ENCODE peak calls at places on chromosomes 1 and 21, in five cellular contexts. P is HCT116, I is PC-3, B is GM23338, L is neural progenitor cell. J is an unnamed sample.

GRCh38 chr1:100539836-100540536 is 2.0 kb downstream of the GPR88 start:
- DNase-seq in P (no peak), I (no peak), B (peak; percentile 66), L (peak; percentile 67), J (peak; percentile 55)

GRCh38 chr1:244406337-244406736 is 45.4 kb downstream of the ADSS2 start:
- DNase-seq in P (no peak), I (no peak), B (no peak), L (no peak), J (no peak)

GRCh38 chr1:173997796-173998195 is 24.4 kb downstream of the RC3H1 start:
- DNase-seq in P (no peak), I (no peak), B (no peak), L (no peak), J (peak; percentile 37)

GRCh38 chr1:53860967-53861411 is 22.9 kb upstream of the NDC1 start:
- DNase-seq in P (peak; percentile 32), I (peak; percentile 78), B (peak; percentile 88), L (peak; percentile 82), J (peak; percentile 79)

GRCh38 chr1:186511761-186512637 is 51.1 kb upstream of the PDC start:
- DNase-seq in P (no peak), I (peak; percentile 46), B (peak; percentile 12), L (no peak), J (no peak)

GRCh38 chr21:27339902-27340301 is 373.0 kb upstream of the ADAMTS5 start:
- DNase-seq in P (no peak), I (no peak), B (no peak), L (no peak), J (no peak)

GRCh38 chr1:21568809-21569385 is 59.7 kb downstream of the ALPL start:
- DNase-seq in P (no peak), I (no peak), B (no peak), L (no peak), J (no peak)

GRCh38 chr21:38993561-38993960 is 187.8 kb downstream of the ETS2 start:
- DNase-seq in P (peak; percentile 4), I (peak; percentile 94), B (no peak), L (no peak), J (peak; percentile 92)

GRCh38 chr1:23198373-23198772 is 18.9 kb downstream of the HTR1D start:
- DNase-seq in P (peak; percentile 61), I (peak; percentile 95), B (no peak), L (no peak), J (peak; percentile 90)

GRCh38 chr1:185474440-185475149 is 157.6 kb upstream of the IVNS1ABP start:
- DNase-seq in P (no peak), I (no peak), B (no peak), L (no peak), J (peak; percentile 30)

GRCh38 chr1:182054698-182055326 is 6.7 kb downstream of the ZNF648 start:
- DNase-seq in P (peak; percentile 26), I (peak; percentile 59), B (peak; percentile 93), L (peak; percentile 87), J (peak; percentile 46)

GRCh38 chr1:90781429-90782020 is 64.4 kb upstream of the BARHL2 start:
- DNase-seq in P (no peak), I (no peak), B (no peak), L (no peak), J (no peak)

GRCh38 chr1:193662030-193662429 is 475.6 kb upstream of the B3GALT2 start:
- DNase-seq in P (no peak), I (no peak), B (no peak), L (no peak), J (no peak)

GRCh38 chr1:3000671-3001470 is 20.4 kb upstream of the ACTRT2 start:
- DNase-seq in P (no peak), I (no peak), B (no peak), L (no peak), J (no peak)

GRCh38 chr1:230823421-230823820 is 44.9 kb downstream of the C1orf198 start:
- DNase-seq in P (no peak), I (no peak), B (no peak), L (no peak), J (peak; percentile 69)

GRCh38 chr1:45687014-45687752 is 798 bp upstream of the TMEM69 start:
- DNase-seq in P (peak; percentile 98), I (peak; percentile 99), B (peak; percentile 99), L (peak; percentile 98), J (peak; percentile 99)

GRCh38 chr1:97337250-97338030 is 583.4 kb downstream of the DPYD start:
- DNase-seq in P (no peak), I (peak; percentile 49), B (no peak), L (no peak), J (no peak)

GRCh38 chr1:234726359-234726836 is 116.4 kb upstream of the IRF2BP2 start:
- DNase-seq in P (no peak), I (no peak), B (peak; percentile 36), L (peak; percentile 42), J (no peak)

GRCh38 chr1:234724517-234725176 is 114.7 kb upstream of the IRF2BP2 start:
- DNase-seq in P (peak; percentile 12), I (no peak), B (no peak), L (peak; percentile 32), J (no peak)

GRCh38 chr1:234722904-234723588 is 113.1 kb upstream of the IRF2BP2 start:
- DNase-seq in P (peak; percentile 79), I (peak; percentile 73), B (no peak), L (no peak), J (peak; percentile 97)

GRCh38 chr1:234727018-234727757 is 117.2 kb upstream of the IRF2BP2 start:
- DNase-seq in P (no peak), I (peak; percentile 33), B (peak; percentile 26), L (peak; percentile 37), J (no peak)

DNA sequence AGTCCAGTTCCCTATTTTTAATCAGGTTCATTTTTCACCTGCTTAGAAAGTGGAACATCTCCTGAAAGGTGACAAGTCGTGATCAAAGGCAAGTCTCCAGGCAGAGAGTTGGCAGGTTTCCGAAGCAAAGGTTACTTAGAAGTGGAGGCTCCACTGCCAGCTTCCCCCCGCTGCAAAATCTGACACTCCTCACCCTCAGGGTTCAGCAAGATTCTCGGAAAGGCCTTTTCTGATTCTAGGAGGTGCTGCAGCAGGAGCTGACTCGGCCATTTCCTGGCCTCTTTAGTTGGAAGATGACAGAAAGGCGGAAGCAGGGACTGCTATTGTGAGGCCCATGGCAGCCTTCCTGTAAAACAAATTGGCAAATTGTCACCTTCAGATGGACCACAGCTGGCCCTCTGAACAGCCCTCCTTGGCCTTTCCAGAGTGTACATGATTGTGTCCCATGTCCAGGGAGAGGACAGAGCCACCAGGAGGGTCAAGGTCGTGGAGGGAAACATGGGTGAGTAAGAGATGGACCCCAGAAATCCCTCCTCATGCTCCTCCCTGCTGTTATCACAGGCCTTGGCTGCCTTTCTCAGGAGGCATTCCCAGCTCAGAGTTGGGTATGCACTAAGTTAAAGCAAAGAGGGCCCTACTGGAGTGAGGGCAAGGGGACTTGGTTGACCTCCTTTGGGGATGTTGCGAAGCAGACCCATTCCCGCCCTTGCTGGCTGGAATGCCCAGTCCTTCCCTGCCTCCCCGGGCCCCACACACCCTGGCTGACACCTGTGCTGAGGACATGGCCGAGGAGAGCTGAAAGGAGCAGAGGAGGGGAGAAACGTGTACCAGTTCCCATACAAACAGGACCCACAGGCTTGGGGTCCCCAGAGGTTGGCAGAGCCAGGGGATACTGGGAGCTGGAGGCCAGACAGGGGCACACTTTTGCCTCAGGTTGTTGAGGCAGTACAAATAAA is 115.5 kb upstream of the IRF2BP2 start:
- DNase-seq in P (no peak), I (peak; percentile 24), B (no peak), L (no peak), J (peak; percentile 18)
- H3K4me2 ChIP-seq in P (peak overlapping the region; percentile 85), I (peak overlapping the region; percentile 70), B (peak overlapping the region; percentile 26), L (peak overlapping the region; percentile 19), J (peak overlapping the region; percentile 86)

GRCh38 chr1:180101411-180101810 is 53.3 kb upstream of the QSOX1 start:
- DNase-seq in P (no peak), I (no peak), B (no peak), L (no peak), J (no peak)

GRCh38 chr1:180097319-180097605 is 57.4 kb upstream of the QSOX1 start:
- DNase-seq in P (no peak), I (no peak), B (no peak), L (no peak), J (no peak)

GRCh38 chr1:180094705-180095280 is 59.9 kb upstream of the QSOX1 start:
- DNase-seq in P (no peak), I (no peak), B (no peak), L (no peak), J (no peak)

GRCh38 chr1:180096584-180097318 is 57.9 kb upstream of the QSOX1 start:
- DNase-seq in P (no peak), I (no peak), B (no peak), L (no peak), J (no peak)

DNA sequence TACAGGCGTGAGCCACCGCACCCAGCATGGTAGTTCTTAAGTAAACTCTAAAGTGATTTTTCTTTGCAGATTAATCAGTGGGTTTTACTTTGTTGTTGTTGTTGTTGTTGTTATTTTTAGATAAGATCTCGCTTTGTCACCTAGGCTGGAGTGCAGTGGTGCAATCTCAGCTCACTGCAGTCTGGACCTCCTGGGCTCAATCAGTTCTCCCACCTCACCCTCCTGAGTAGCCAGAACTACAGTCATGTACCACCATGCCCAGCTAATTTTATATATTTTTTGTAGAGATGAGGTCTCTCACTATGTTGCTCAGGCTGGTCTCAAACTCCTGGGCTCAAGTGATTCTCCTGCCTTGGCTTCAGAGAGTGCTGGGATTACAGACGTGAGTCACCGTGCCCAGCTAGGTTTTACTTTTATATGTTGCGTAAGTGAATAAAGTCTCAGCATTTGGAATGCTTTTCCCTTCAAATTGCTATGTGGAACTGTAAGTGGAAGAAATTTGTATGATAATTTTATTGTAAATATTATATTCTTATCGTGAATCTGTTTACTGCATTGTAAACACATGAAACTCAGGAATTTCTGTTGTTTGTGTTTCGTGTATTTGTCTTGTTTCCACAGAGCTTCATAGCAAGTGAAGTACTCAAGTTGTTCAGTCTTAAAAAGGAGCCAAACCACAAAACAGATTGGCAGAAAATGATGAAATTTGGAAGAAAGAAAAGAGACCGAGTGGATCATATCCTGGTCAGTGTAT is 56.2 kb upstream of the QSOX1 start:
- DNase-seq in P (no peak), I (peak; percentile 65), B (no peak), L (no peak), J (peak; percentile 91)
- H3K27ac ChIP-seq in P (no peak overlapping the region), I (peak overlapping the region; percentile 62), B (no peak overlapping the region), L (no peak overlapping the region), J (peak overlapping the region; percentile 95)

GRCh38 chr1:226984521-226985238 is 44.6 kb downstream of the COQ8A start:
- DNase-seq in P (no peak), I (no peak), B (no peak), L (no peak), J (no peak)

GRCh38 chr1:226983247-226983997 is 43.3 kb downstream of the COQ8A start:
- DNase-seq in P (no peak), I (no peak), B (no peak), L (no peak), J (no peak)

GRCh38 chr1:226982451-226983177 is 42.5 kb downstream of the COQ8A start:
- DNase-seq in P (no peak), I (no peak), B (no peak), L (no peak), J (no peak)

GRCh38 chr1:226985239-226985838 is 45.2 kb downstream of the COQ8A start:
- DNase-seq in P (no peak), I (no peak), B (no peak), L (no peak), J (no peak)

DNA sequence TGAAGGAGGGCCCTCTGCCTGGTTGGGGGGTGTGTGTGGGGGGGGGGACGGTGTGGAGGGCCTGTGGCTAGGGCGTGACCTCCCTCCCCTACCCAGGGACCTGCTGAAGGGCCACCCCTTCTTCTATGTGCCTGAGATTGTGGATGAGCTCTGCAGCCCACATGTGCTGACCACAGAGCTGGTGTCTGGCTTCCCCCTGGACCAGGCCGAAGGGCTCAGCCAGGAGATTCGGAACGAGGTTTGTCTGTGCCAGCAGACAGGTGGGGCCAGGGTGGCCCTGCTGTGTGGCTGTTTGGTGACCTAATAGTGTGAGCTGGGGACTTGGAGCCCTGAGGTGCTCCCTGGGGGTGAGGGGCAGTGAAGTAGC is 43.9 kb downstream of the COQ8A start:
- DNase-seq in P (no peak), I (no peak), B (no peak), L (no peak), J (no peak)
- TF ChIP-seq EZH2phosphoT487 in P (no peak), I (no peak), B (no peak), L (no peak), J (no peak)

GRCh38 chr1:81237531-81238528 is 562.9 kb upstream of the ADGRL2 start:
- DNase-seq in P (no peak), I (no peak), B (no peak), L (peak; percentile 24), J (no peak)
- H3K4me2 ChIP-seq in P (no peak overlapping the region), I (peak overlapping the region; percentile 30), B (peak overlapping the region; percentile 74), L (peak overlapping the region; percentile 71), J (no peak overlapping the region)

J was measured in GM23248.